ENCODE peak calls at places on chromosomes 13 and 19, in nine cellular contexts. T is Kasumi-1; M is A549; Y is AG20443; W is CD4-positive, alpha-beta memory T cell; F is smooth muscle cell of the brain vasculature; U is neural progenitor cell; O is COLO829; X is caudate nucleus. Z is an unnamed sample.

GRCh38 chr19:27759896-27760295 is 1453.1 kb downstream of the UQCRFS1 start:
- DNase-seq in X (no peak), M (no peak), O (no peak), W (no peak), Y (no peak), T (no peak), U (no peak), F (no peak), Z (no peak)

GRCh38 chr19:40139533-40140287 is 49.0 kb upstream of the ZNF780A start:
- DNase-seq in W (peak), M (peak), O (peak), Y (peak), X (no peak), U (peak), T (peak), F (peak), Z (peak)

GRCh38 chr19:14425696-14426138 is 6.6 kb upstream of the DDX39A start:
- DNase-seq in M (no peak), X (no peak), U (no peak), T (no peak), O (no peak), F (no peak), W (no peak), Y (peak), Z (peak)

GRCh38 chr19:13817615-13818371 is 22.6 kb downstream of the ZSWIM4 start:
- DNase-seq in X (no peak), T (no peak), F (no peak), O (no peak), U (peak), W (peak), M (no peak), Y (no peak), Z (no peak)

GRCh38 chr19:2711175-2711936 is 8.9 kb upstream of the GNG7 start:
- DNase-seq in U (no peak), Y (peak), O (no peak), T (peak), M (no peak), X (no peak), F (no peak), W (no peak), Z (no peak)

GRCh38 chr19:10290876-10291553 is 1.3 kb downstream of the ICAM5 start:
- DNase-seq in X (peak), O (no peak), M (no peak), Y (peak), F (no peak), U (peak), T (peak), W (peak), Z (peak)

GRCh38 chr13:99689955-99690354 is 188.7 kb downstream of the TM9SF2 start:
- DNase-seq in Y (no peak), M (no peak), O (no peak), T (no peak), U (peak), F (no peak), W (no peak), X (no peak), Z (no peak)

GRCh38 chr13:24709186-24709913 is 29.1 kb downstream of the ATP12A start:
- DNase-seq in M (no peak), T (peak), F (no peak), W (peak), O (no peak), U (no peak), Y (no peak), X (no peak), Z (no peak)

GRCh38 chr19:45670670-45671453 is 2.8 kb downstream of the GIPR start:
- DNase-seq in F (no peak), M (peak), X (peak), O (peak), T (peak), U (peak), W (no peak), Y (peak), Z (peak)

GRCh38 chr13:112714772-112715569 is 25.1 kb downstream of the ATP11A start:
- DNase-seq in M (no peak), T (no peak), W (no peak), F (no peak), X (no peak), Y (no peak), O (no peak), U (no peak), Z (no peak)

GRCh38 chr13:45492538-45492937 is 27.8 kb downstream of the COG3 start:
- DNase-seq in U (no peak), Y (no peak), F (no peak), T (no peak), O (no peak), X (no peak), W (no peak), M (no peak), Z (no peak)

GRCh38 chr13:108850706-108851105 is 221.3 kb downstream of the MYO16 start:
- DNase-seq in X (no peak), Y (no peak), U (no peak), M (no peak), O (no peak), W (no peak), T (no peak), F (no peak), Z (no peak)

GRCh38 chr13:106499905-106500304 is 35.6 kb downstream of the EFNB2 start:
- DNase-seq in M (no peak), F (no peak), O (no peak), Y (no peak), X (no peak), U (no peak), T (peak), W (no peak), Z (no peak)

GRCh38 chr19:57110592-57111328 is 9.0 kb upstream of the USP29 start:
- DNase-seq in O (no peak), M (no peak), W (no peak), U (no peak), T (peak), Y (no peak), F (no peak), X (no peak), Z (no peak)

GRCh38 chr19:30870861-30871260 is 478.4 kb downstream of the TSHZ3 start:
- DNase-seq in O (no peak), Y (no peak), M (no peak), T (no peak), X (no peak), W (no peak), U (no peak), F (no peak), Z (no peak)

GRCh38 chr13:99996177-99996705 is 14.7 kb downstream of the ZIC2 start:
- DNase-seq in F (no peak), O (no peak), M (no peak), T (no peak), X (no peak), W (no peak), Y (no peak), U (peak), Z (no peak)

GRCh38 chr13:20828540-20829364 is 55.0 kb upstream of the EEF1AKMT1 start:
- DNase-seq in T (peak), W (peak), U (peak), F (peak), M (peak), X (peak), Y (peak), O (no peak), Z (peak)

GRCh38 chr19:30450101-30450500 is 77.9 kb downstream of the ZNF536 start:
- DNase-seq in W (no peak), F (no peak), X (peak), M (no peak), T (no peak), Y (peak), U (peak), O (peak), Z (no peak)

GRCh38 chr19:3479177-3479818 is 1.0 kb downstream of the SMIM24 start:
- DNase-seq in F (no peak), Y (peak), X (no peak), U (peak), M (no peak), W (peak), T (peak), O (peak), Z (no peak)

GRCh38 chr19:49793561-49793840 is 19.6 kb downstream of the FUZ start:
- DNase-seq in O (no peak), M (no peak), U (no peak), T (no peak), Y (no peak), F (no peak), W (no peak), X (no peak), Z (peak)

GRCh38 chr13:50643055-50643454 is 200.4 kb downstream of the DLEU7 start:
- DNase-seq in Y (no peak), M (no peak), X (no peak), U (no peak), W (no peak), T (no peak), F (no peak), O (no peak), Z (no peak)

GRCh38 chr19:3184847-3185481 is 766 bp upstream of the NCLN start:
- DNase-seq in F (no peak), U (peak), T (peak), W (no peak), M (peak), O (peak), Y (peak), X (peak), Z (no peak)

GRCh38 chr19:7679017-7679720 is 1.5 kb upstream of the TRAPPC5 start:
- DNase-seq in M (no peak), F (no peak), X (no peak), O (no peak), U (no peak), Y (no peak), T (peak), W (peak), Z (no peak)

GRCh38 chr19:28960986-28961705 is 251.8 kb downstream of the UQCRFS1 start:
- DNase-seq in O (no peak), T (no peak), M (no peak), Y (peak), F (no peak), U (no peak), X (no peak), W (no peak), Z (peak)

GRCh38 chr19:45630463-45630862 is 8.7 kb downstream of the EML2 start:
- DNase-seq in T (no peak), M (peak), U (no peak), F (no peak), W (no peak), O (peak), X (no peak), Y (peak), Z (peak)

GRCh38 chr19:1566392-1567115 is 1.6 kb downstream of the MEX3D start:
- DNase-seq in W (no peak), M (peak), Y (peak), T (no peak), O (no peak), U (peak), F (peak), X (peak), Z (peak)

GRCh38 chr13:31638577-31638976 is 100.7 kb upstream of the RXFP2 start:
- DNase-seq in O (peak), M (no peak), U (no peak), Y (peak), W (no peak), X (no peak), T (peak), F (no peak), Z (peak)

GRCh38 chr19:49513746-49514118 is 1.3 kb downstream of the FCGRT start:
- DNase-seq in W (no peak), O (no peak), X (no peak), M (no peak), F (no peak), T (no peak), Y (no peak), U (no peak), Z (no peak)

GRCh38 chr19:31100945-31101344 is 248.3 kb downstream of the TSHZ3 start:
- DNase-seq in X (no peak), Y (no peak), O (no peak), U (no peak), F (no peak), W (no peak), T (no peak), M (no peak), Z (no peak)

GRCh38 chr13:53368948-53369347 is 340.3 kb downstream of the OLFM4 start:
- DNase-seq in X (no peak), T (no peak), O (no peak), F (no peak), M (no peak), Y (no peak), W (no peak), U (peak), Z (no peak)

GRCh38 chr19:543912-544608 is at the start of gene GZMM:
- DNase-seq in T (no peak), X (no peak), F (no peak), Y (no peak), O (no peak), W (peak), M (no peak), U (no peak), Z (no peak)

GRCh38 chr19:10797541-10798256 is 38.3 kb downstream of the TMED1 start:
- DNase-seq in T (no peak), Y (no peak), X (peak), O (no peak), W (peak), F (no peak), M (no peak), U (no peak), Z (no peak)

GRCh38 chr13:32116210-32116609 is 84.6 kb downstream of the FRY start:
- DNase-seq in W (no peak), X (no peak), M (no peak), U (no peak), O (no peak), F (no peak), Y (no peak), T (peak), Z (no peak)

GRCh38 chr13:36766295-36766694 is 52.7 kb upstream of the RFXAP start:
- DNase-seq in U (no peak), M (no peak), X (no peak), O (peak), T (no peak), F (no peak), W (no peak), Y (no peak), Z (peak)

GRCh38 chr19:18290250-18291018 is 9.0 kb upstream of the JUND start:
- DNase-seq in U (no peak), W (peak), T (peak), O (no peak), F (no peak), Y (no peak), M (no peak), X (no peak), Z (no peak)

GRCh38 chr13:101397742-101398141 is 18.6 kb downstream of the NALCN start:
- DNase-seq in F (no peak), W (no peak), U (no peak), O (no peak), Y (peak), X (no peak), M (no peak), T (no peak), Z (peak)

Z was measured in mammary epithelial cell.